ENCODE peak calls at places on chromosomes 11 and 22, in six cellular contexts. R is AG09319; U is stimulated activated naive CD4-positive, alpha-beta T cell; Z is HFFc6; N is GM19239; Y is endothelial cell. F is an unnamed sample.

GRCh38 chr11:12864316-12865156 is 144.6 kb upstream of the RASSF10 start:
- DNase-seq in R (no peak), U (no peak), Z (peak; percentile 84), N (no peak), Y (peak; percentile 57), F (peak; percentile 83)

GRCh38 chr22:36356708-36357694 is 30.8 kb downstream of the MYH9 start:
- DNase-seq in R (no peak), U (peak; percentile 53), Z (no peak), N (no peak), Y (no peak), F (no peak)

GRCh38 chr11:131659931-131660330 is 289.5 kb downstream of the NTM start:
- DNase-seq in R (no peak), U (no peak), Z (no peak), N (no peak), Y (no peak), F (no peak)

GRCh38 chr11:133921513-133921912 is 35.3 kb downstream of the IGSF9B start:
- DNase-seq in R (no peak), U (no peak), Z (no peak), N (no peak), Y (no peak), F (no peak)

GRCh38 chr11:64124147-64124546 is 41.8 kb downstream of the MACROD1 start:
- DNase-seq in R (no peak), U (no peak), Z (no peak), N (no peak), Y (no peak), F (peak; percentile 57)

GRCh38 chr11:8617063-8617462 is 23.0 kb upstream of the STK33 start:
- DNase-seq in R (no peak), U (no peak), Z (no peak), N (no peak), Y (no peak), F (no peak)

GRCh38 chr11:111531687-111532364 is 8.7 kb upstream of the LAYN start:
- DNase-seq in R (peak; percentile 56), U (no peak), Z (peak; percentile 88), N (no peak), Y (no peak), F (peak; percentile 84)

GRCh38 chr11:34194576-34195335 is 89.3 kb downstream of the NAT10 start:
- DNase-seq in R (no peak), U (no peak), Z (no peak), N (no peak), Y (no peak), F (no peak)

GRCh38 chr11:64935634-64936081 is at the start of gene GPHA2:
- DNase-seq in R (no peak), U (no peak), Z (no peak), N (no peak), Y (peak; percentile 20), F (no peak)

GRCh38 chr11:2319791-2320481 is 18.1 kb downstream of the TSPAN32 start:
- DNase-seq in R (no peak), U (no peak), Z (no peak), N (no peak), Y (no peak), F (no peak)

GRCh38 chr11:47349521-47350095 is 2.9 kb downstream of the MYBPC3 start:
- DNase-seq in R (no peak), U (no peak), Z (no peak), N (no peak), Y (no peak), F (no peak)

GRCh38 chr11:131739243-131739882 is 368.9 kb downstream of the NTM start:
- DNase-seq in R (no peak), U (no peak), Z (no peak), N (no peak), Y (no peak), F (no peak)

GRCh38 chr22:22932512-22932941 is 44.9 kb downstream of the IGLL5 start:
- DNase-seq in R (no peak), U (no peak), Z (no peak), N (no peak), Y (no peak), F (no peak)

GRCh38 chr11:11397043-11397415 is 44.0 kb upstream of the CSNK2A3 start:
- DNase-seq in R (no peak), U (no peak), Z (no peak), N (no peak), Y (no peak), F (no peak)

GRCh38 chr11:85697747-85698146 is 11.8 kb upstream of the CCDC89 start:
- DNase-seq in R (no peak), U (no peak), Z (no peak), N (no peak), Y (no peak), F (no peak)

GRCh38 chr11:17267576-17267975 is 9.0 kb upstream of the NUCB2 start:
- DNase-seq in R (no peak), U (no peak), Z (peak; percentile 88), N (no peak), Y (no peak), F (peak; percentile 39)